ENCODE peak calls at places on chromosomes 1 and 21, in eight cellular contexts. G is anterior cingulate cortex, X is T-helper 2 cell, W is NCI-H1105 treated with DMSO at 0.1 percent for 48 hours, C is COLO829, T is EL, V is NCI-H2029 treated with DMSO at 0.1 percent for 48 hours, O is ACHN. N is an unnamed sample.

GRCh38 chr1:26297057-26297790 is 9.2 kb downstream of the UBXN11 start:
- DNase-seq in G (no peak), X (no peak), W (no peak), C (no peak), T (no peak), V (no peak), O (no peak), N (no peak)

GRCh38 chr1:234488054-234488953 is 9.3 kb upstream of the TARBP1 start:
- DNase-seq in G (no peak), X (no peak), W (no peak), C (no peak), T (no peak), V (no peak), O (no peak), N (no peak)

GRCh38 chr1:159180516-159180915 is 9.1 kb downstream of the CADM3 start:
- DNase-seq in G (no peak), X (no peak), W (no peak), C (no peak), T (no peak), V (no peak), O (no peak), N (no peak)

GRCh38 chr21:45505416-45506021 is 36.7 kb downstream of the SLC19A1 start:
- DNase-seq in G (no peak), X (peak), W (peak), C (no peak), T (no peak), V (no peak), O (no peak), N (no peak)

GRCh38 chr1:230686747-230687146 is 27.2 kb downstream of the AGT start:
- DNase-seq in G (no peak), X (no peak), W (no peak), C (no peak), T (no peak), V (no peak), O (no peak), N (no peak)

GRCh38 chr1:229148041-229148671 is 122.8 kb upstream of the RAB4A start:
- DNase-seq in G (no peak), X (no peak), W (peak), C (no peak), T (no peak), V (peak), O (no peak), N (no peak)

GRCh38 chr1:3151456-3151855 is 82.5 kb downstream of the PRDM16 start:
- DNase-seq in G (no peak), X (no peak), W (no peak), C (no peak), T (no peak), V (no peak), O (no peak), N (no peak)

GRCh38 chr1:31725134-31725533 is 21.3 kb upstream of the COL16A1 start:
- DNase-seq in G (no peak), X (no peak), W (no peak), C (no peak), T (no peak), V (no peak), O (no peak), N (no peak)

GRCh38 chr1:159009704-159010361 is at the start of gene IFI16:
- DNase-seq in G (no peak), X (no peak), W (no peak), C (peak), T (peak), V (peak), O (peak), N (no peak)

N was measured in NCI-H2227 treated with DMSO at 0.1 percent for 48 hours.